ENCODE peak calls at places on chromosomes 1 and 21, in six cellular contexts. E, D, O, Y, H and C are unnamed samples.

GRCh38 chr1:61079898-61080336 is 2.4 kb upstream of the NFIA start:
- DNase-seq in D (no peak), E (peak), O (peak), Y (peak), H (peak), C (peak)

GRCh38 chr1:87612966-87613365 is 284.3 kb downstream of the LMO4 start:
- DNase-seq in H (no peak), O (no peak), E (no peak), D (no peak), Y (no peak), C (no peak)

GRCh38 chr1:63326106-63326472 is 3.7 kb downstream of the FOXD3 start:
- DNase-seq in E (no peak), D (no peak), O (no peak), Y (no peak), H (no peak), C (peak)

GRCh38 chr1:197339092-197339836 is 71.2 kb downstream of the CRB1 start:
- DNase-seq in D (no peak), Y (no peak), H (no peak), E (no peak), O (no peak), C (no peak)

GRCh38 chr1:113153116-113153803 is 80.3 kb downstream of the LRIG2 start:
- DNase-seq in D (no peak), H (no peak), O (no peak), Y (peak), E (no peak), C (peak)

GRCh38 chr1:106536741-106537140 is 519.7 kb upstream of the PRMT6 start:
- DNase-seq in E (no peak), H (no peak), D (no peak), Y (no peak), O (no peak), C (no peak)

GRCh38 chr1:228004887-228005462 is 1.8 kb upstream of the WNT3A start:
- DNase-seq in D (no peak), E (no peak), Y (no peak), O (no peak), H (no peak), C (peak)

GRCh38 chr1:171844381-171844780 is 3.1 kb downstream of the DNM3 start:
- DNase-seq in O (no peak), E (no peak), H (no peak), D (no peak), Y (no peak), C (no peak)

GRCh38 chr1:207321790-207322530 is 482 bp downstream of the CD55 start:
- DNase-seq in E (peak), Y (peak), O (no peak), D (no peak), H (no peak), C (peak)

GRCh38 chr21:45598666-45599065 is 44.9 kb upstream of the PCBP3 start:
- DNase-seq in O (no peak), E (no peak), Y (no peak), H (no peak), D (no peak), C (no peak)

GRCh38 chr21:36747815-36748381 is 49.0 kb downstream of the SIM2 start:
- DNase-seq in H (no peak), D (no peak), O (peak), E (peak), Y (peak), C (peak)

GRCh38 chr1:3774503-3775247 is 2.1 kb downstream of the SMIM1 start:
- DNase-seq in H (no peak), E (no peak), Y (no peak), D (no peak), O (no peak), C (no peak)

GRCh38 chr1:43936470-43937151 is 3.0 kb downstream of the ARTN start:
- DNase-seq in E (no peak), Y (peak), O (peak), D (no peak), H (no peak), C (peak)

GRCh38 chr21:35095859-35096291 is 46.8 kb upstream of the RUNX1 start:
- DNase-seq in H (no peak), O (peak), D (no peak), Y (no peak), E (no peak), C (no peak)

GRCh38 chr1:22490309-22490708 is 38.7 kb downstream of the ZBTB40 start:
- DNase-seq in E (no peak), D (no peak), Y (no peak), O (peak), H (no peak), C (no peak)

GRCh38 chr1:42735477-42736105 is 4.4 kb downstream of the CLDN19 start:
- DNase-seq in Y (no peak), D (no peak), H (no peak), O (no peak), E (no peak), C (peak)